ENCODE peak calls at places on chromosomes 11 and 22, in eight cellular contexts. O, L, E, W, R, V, Z and J are unnamed samples. For H3K27me3, the result is how much of the 10 kb centered on the place peaks cover.

GRCh38 chr11:118900535-118901384 is 17.1 kb downstream of the CXCR5 start:
- DNase-seq in O (no peak), W (peak), Z (no peak), L (peak), R (no peak), V (no peak), E (no peak), J (no peak)

GRCh38 chr11:125088123-125088522 is 23.3 kb downstream of the TMEM218 start:
- DNase-seq in E (no peak), W (no peak), R (no peak), V (no peak), L (no peak), Z (no peak), O (no peak), J (no peak)

GRCh38 chr22:40247976-40248375 is 70.3 kb downstream of the TNRC6B start:
- DNase-seq in W (no peak), Z (peak), L (no peak), V (no peak), R (no peak), E (peak), O (no peak), J (no peak)

GRCh38 chr11:70233511-70233919 is 30.4 kb downstream of the FADD start:
- DNase-seq in R (no peak), Z (no peak), W (no peak), V (no peak), O (peak), L (no peak), E (no peak), J (no peak)

GRCh38 chr22:49934891-49935557 is 16.6 kb downstream of the CRELD2 start:
- DNase-seq in L (peak), V (peak), E (peak), R (peak), Z (peak), W (peak), O (no peak), J (peak)

GRCh38 chr11:97516688-97517087 is 1126.9 kb downstream of the JRKL start:
- DNase-seq in V (no peak), Z (no peak), W (no peak), R (no peak), L (no peak), E (no peak), O (no peak), J (no peak)

GRCh38 chr22:18985761-18986160 is 49.7 kb upstream of the PRODH start:
- DNase-seq in O (no peak), L (no peak), V (no peak), W (no peak), E (no peak), R (no peak), Z (no peak), J (no peak)

GRCh38 chr22:19764636-19765476 is 4.3 kb downstream of the TBX1 start:
- DNase-seq in V (no peak), L (no peak), O (no peak), W (no peak), Z (no peak), E (no peak), R (no peak), J (no peak)

GRCh38 chr22:26589367-26589844 is 526 bp downstream of the TPST2 start:
- DNase-seq in Z (peak), L (no peak), R (peak), V (no peak), W (peak), O (no peak), E (peak), J (no peak)

GRCh38 chr11:93904711-93905110 is 54.3 kb upstream of the VSTM5 start:
- DNase-seq in W (no peak), Z (no peak), E (no peak), V (no peak), O (no peak), R (no peak), L (no peak), J (no peak)

GRCh38 chr11:65043881-65044501 is 3.0 kb downstream of the SAC3D1 start:
- DNase-seq in R (peak), Z (no peak), L (peak), O (peak), V (no peak), W (peak), E (no peak), J (no peak)

GRCh38 chr11:132158091-132158490 is 787.7 kb downstream of the NTM start:
- DNase-seq in O (peak), E (no peak), L (no peak), W (no peak), Z (no peak), R (no peak), V (no peak), J (no peak)

GRCh38 chr22:38335077-38335476 is 17.8 kb upstream of the CSNK1E start:
- DNase-seq in O (peak), L (no peak), W (no peak), E (no peak), V (no peak), Z (no peak), R (no peak), J (no peak)

GRCh38 chr11:44936951-44937543 is 13.6 kb downstream of the TP53I11 start:
- DNase-seq in W (no peak), E (no peak), L (no peak), O (no peak), R (no peak), V (peak), Z (no peak), J (no peak)

GRCh38 chr22:28783786-28784671 is 11.5 kb downstream of the CCDC117 start:
- DNase-seq in O (no peak), Z (no peak), W (no peak), L (no peak), R (no peak), E (no peak), V (no peak), J (no peak)

GRCh38 chr22:32079110-32080089 is 36.3 kb downstream of the SLC5A1 start:
- DNase-seq in O (peak), L (no peak), V (no peak), R (no peak), W (no peak), E (no peak), Z (no peak), J (no peak)

GRCh38 chr22:26784772-26785171 is 127.4 kb downstream of the MIAT start:
- DNase-seq in E (no peak), Z (no peak), L (no peak), R (no peak), O (no peak), V (no peak), W (no peak), J (no peak)

GRCh38 chr11:14623036-14623435 is 20.6 kb upstream of the PDE3B start:
- DNase-seq in W (no peak), Z (no peak), O (no peak), E (no peak), V (no peak), L (no peak), R (no peak), J (no peak)

GRCh38 chr11:70505761-70506657 is 107.7 kb downstream of the CTTN start:
- DNase-seq in L (no peak), W (peak), V (peak), Z (no peak), R (no peak), E (no peak), O (no peak), J (no peak)

GRCh38 chr22:41563051-41563711 is 2.4 kb downstream of the CSDC2 start:
- DNase-seq in R (no peak), L (peak), V (peak), Z (no peak), E (no peak), O (peak), W (no peak), J (no peak)

GRCh38 chr11:76339217-76339616 is 41.7 kb downstream of the THAP12 start:
- DNase-seq in V (no peak), L (peak), O (no peak), R (peak), W (peak), Z (no peak), E (no peak), J (no peak)

GRCh38 chr11:72569966-72570892 is 104.0 kb downstream of the PDE2A start:
- DNase-seq in W (no peak), V (no peak), O (peak), Z (no peak), E (no peak), R (no peak), L (no peak), J (no peak)

GRCh38 chr22:21682385-21683175 is 16.8 kb downstream of the PPIL2 start:
- DNase-seq in L (no peak), Z (no peak), E (no peak), O (no peak), W (no peak), R (no peak), V (no peak), J (no peak)

GRCh38 chr11:71252434-71252781 is at the start of gene SHANK2:
- DNase-seq in V (no peak), W (no peak), R (no peak), O (no peak), E (no peak), Z (no peak), L (no peak), J (no peak)

GRCh38 chr11:120717623-120718022 is 206.1 kb downstream of the GRIK4 start:
- DNase-seq in W (no peak), R (no peak), O (no peak), V (no peak), E (no peak), L (no peak), Z (no peak), J (no peak)

GRCh38 chr11:63945482-63946163 is 6.8 kb downstream of the NAA40 start:
- DNase-seq in Z (peak), R (peak), L (peak), E (peak), O (peak), W (peak), V (peak), J (peak)
- H3K27me3 ChIP-seq in Z (under half), R (under half), L (under half), E (under half), O (under half), W (under half), V (under half), J (under half)

DNA sequence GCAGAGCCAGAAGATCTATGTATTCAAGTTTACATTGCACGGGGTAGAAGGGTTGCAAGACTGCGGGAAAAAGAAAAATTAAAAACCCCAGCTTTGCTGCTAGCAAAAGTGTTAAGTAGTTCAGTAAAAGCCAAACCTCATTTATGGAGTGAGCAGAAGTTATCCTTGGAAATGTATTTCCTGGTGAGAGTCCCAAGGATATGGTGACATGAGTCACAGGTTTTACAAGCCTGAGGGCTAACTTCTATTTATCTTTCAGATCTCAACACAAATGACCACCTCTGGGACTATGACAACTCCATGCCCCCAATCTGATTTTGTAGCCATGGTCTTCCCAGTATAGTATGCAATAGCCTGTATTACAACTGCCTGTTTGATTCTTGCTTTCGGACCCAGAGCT is 26.1 kb downstream of the ABTB2 start:
- DNase-seq in V (no peak), R (no peak), E (no peak), Z (no peak), W (no peak), O (peak), L (no peak), J (no peak)
- H3K4me3 ChIP-seq in V (no peak), R (no peak), E (no peak), Z (no peak), W (no peak), O (no peak), L (no peak), J (no peak)

DNA sequence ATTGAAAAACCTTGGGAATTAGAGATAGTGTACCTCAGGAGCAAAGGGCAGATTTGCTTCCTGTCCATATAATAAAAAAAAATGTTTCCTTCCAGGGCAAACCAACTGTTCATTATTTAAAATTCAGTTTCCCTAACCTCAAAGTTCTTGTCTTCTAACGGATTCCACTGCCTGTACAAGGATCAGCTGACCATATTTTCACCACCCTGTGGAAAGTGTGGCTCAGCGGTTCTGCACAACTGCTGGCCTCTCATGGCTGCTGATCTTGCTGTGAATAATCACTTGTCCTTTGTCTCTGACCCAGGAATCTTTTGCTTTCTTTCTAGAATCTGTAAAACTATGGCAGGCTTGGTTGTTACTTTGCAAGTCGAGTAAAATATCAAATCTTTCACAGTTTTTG is 1732.5 kb upstream of the RAG2 start:
- DNase-seq in O (no peak), R (no peak), V (no peak), L (no peak), W (no peak), E (no peak), Z (no peak), J (no peak)
- H3K27me3 ChIP-seq in O (under half), R (under half), V (under half), L (under half), W (under half), E (under half), Z (under half), J (under half)

DNA sequence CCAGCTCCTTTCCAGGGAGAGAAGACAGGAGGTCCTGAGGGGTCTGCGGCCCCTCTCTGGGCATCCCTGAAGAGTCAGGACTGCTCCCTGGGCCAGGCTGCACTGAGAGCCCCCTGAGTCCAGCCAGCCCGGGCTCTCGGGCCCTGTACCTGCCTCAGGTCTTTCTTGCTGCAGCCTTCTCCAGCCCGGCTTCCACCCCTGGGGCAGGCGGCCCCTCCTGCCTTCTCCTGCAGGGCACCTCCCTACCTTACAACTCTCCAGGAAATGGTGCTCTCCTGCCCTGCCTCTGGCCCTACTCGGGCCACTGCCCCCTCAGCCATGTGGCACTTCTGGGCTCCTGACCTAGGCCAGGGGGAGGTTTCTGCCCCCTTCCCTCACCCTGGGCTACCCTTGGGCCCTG is 251.0 kb downstream of the NXPE2 start:
- DNase-seq in E (no peak), V (no peak), W (no peak), R (no peak), L (no peak), O (no peak), Z (no peak), J (no peak)
- H3K4me3 ChIP-seq in E (no peak), V (no peak), W (no peak), R (no peak), L (no peak), O (no peak), Z (no peak), J (no peak)

GRCh38 chr11:2132229-2132620 is 7.0 kb downstream of the IGF2 start:
- DNase-seq in V (peak), Z (no peak), L (no peak), E (no peak), W (peak), O (no peak), R (no peak), J (no peak)

GRCh38 chr11:2129699-2130366 is 9.4 kb downstream of the IGF2 start:
- DNase-seq in O (no peak), V (no peak), E (no peak), Z (no peak), R (no peak), L (no peak), W (peak), J (no peak)

GRCh38 chr11:2130881-2131352 is 8.3 kb downstream of the IGF2 start:
- DNase-seq in O (no peak), V (no peak), E (no peak), Z (no peak), R (no peak), L (no peak), W (peak), J (no peak)

GRCh38 chr11:2132874-2133480 is 6.2 kb downstream of the IGF2 start:
- DNase-seq in E (no peak), V (peak), O (no peak), Z (no peak), R (peak), W (peak), L (no peak), J (no peak)

GRCh38 chr11:2131371-2132228 is 7.6 kb downstream of the IGF2 start:
- DNase-seq in V (no peak), O (no peak), L (no peak), E (no peak), W (peak), Z (no peak), R (no peak), J (no peak)
- H3K27me3 ChIP-seq in V (under half), O (under half), L (half or more), E (under half), W (under half), Z (under half), R (under half), J (half or more)